ENCODE peak calls at places on chromosomes 6 and 20, in seven cellular contexts. One of them, this sample, is unnamed.

GRCh38 chr6:145749632-145750031 is 14.3 kb upstream of the EPM2A start:
- DNase-seq in ascending aorta: no peak
- DNase-seq in neuronal stem cell: no peak
- DNase-seq in iPS DF 6.9: no peak
- DNase-seq in lower lobe of right lung: no peak
- DNase-seq in pancreas: no peak
- DNase-seq in SJSA1: peak; percentile 55
- DNase-seq in this sample: no peak

GRCh38 chr6:117548797-117549301 is 53.5 kb downstream of the GOPC start:
- DNase-seq in iPS DF 6.9: no peak
- DNase-seq in ascending aorta: no peak
- DNase-seq in lower lobe of right lung: no peak
- DNase-seq in SJSA1: peak; percentile 86
- DNase-seq in pancreas: no peak
- DNase-seq in neuronal stem cell: no peak
- DNase-seq in this sample: no peak

GRCh38 chr6:170186909-170187668 is 103.8 kb downstream of the DLL1 start:
- DNase-seq in pancreas: peak; percentile 3
- DNase-seq in neuronal stem cell: no peak
- DNase-seq in iPS DF 6.9: no peak
- DNase-seq in SJSA1: no peak
- DNase-seq in lower lobe of right lung: no peak
- DNase-seq in ascending aorta: no peak
- DNase-seq in this sample: no peak

GRCh38 chr20:58623579-58624473 is 27.3 kb upstream of the STX16 start:
- DNase-seq in pancreas: peak; percentile 22
- DNase-seq in iPS DF 6.9: no peak
- DNase-seq in lower lobe of right lung: no peak
- DNase-seq in SJSA1: peak; percentile 88
- DNase-seq in ascending aorta: no peak
- DNase-seq in neuronal stem cell: no peak
- DNase-seq in this sample: peak; percentile 38

GRCh38 chr6:137693737-137694136 is 173.3 kb upstream of the TNFAIP3 start:
- DNase-seq in pancreas: no peak
- DNase-seq in SJSA1: no peak
- DNase-seq in lower lobe of right lung: no peak
- DNase-seq in neuronal stem cell: no peak
- DNase-seq in iPS DF 6.9: no peak
- DNase-seq in ascending aorta: no peak
- DNase-seq in this sample: no peak

GRCh38 chr6:33091957-33092356 is 16.2 kb downstream of the HLA-DPB1 start:
- DNase-seq in iPS DF 6.9: no peak
- DNase-seq in SJSA1: no peak
- DNase-seq in pancreas: no peak
- DNase-seq in neuronal stem cell: no peak
- DNase-seq in ascending aorta: no peak
- DNase-seq in lower lobe of right lung: peak; percentile 73
- DNase-seq in this sample: peak; percentile 51

GRCh38 chr6:163327936-163328335 is 86.6 kb upstream of the QKI start:
- DNase-seq in pancreas: no peak
- DNase-seq in ascending aorta: no peak
- DNase-seq in iPS DF 6.9: no peak
- DNase-seq in neuronal stem cell: no peak
- DNase-seq in SJSA1: no peak
- DNase-seq in lower lobe of right lung: no peak
- DNase-seq in this sample: no peak

GRCh38 chr6:137033828-137034227 is 10.9 kb downstream of the IL20RA start:
- DNase-seq in lower lobe of right lung: no peak
- DNase-seq in pancreas: no peak
- DNase-seq in iPS DF 6.9: no peak
- DNase-seq in ascending aorta: no peak
- DNase-seq in SJSA1: no peak
- DNase-seq in neuronal stem cell: no peak
- DNase-seq in this sample: peak; percentile 36

GRCh38 chr20:35039146-35039545 is 53.5 kb downstream of the TRPC4AP start:
- DNase-seq in ascending aorta: no peak
- DNase-seq in lower lobe of right lung: peak; percentile 58
- DNase-seq in neuronal stem cell: no peak
- DNase-seq in SJSA1: no peak
- DNase-seq in pancreas: peak; percentile 41
- DNase-seq in iPS DF 6.9: no peak
- DNase-seq in this sample: peak; percentile 40

GRCh38 chr20:58905236-58905635 is 52.7 kb downstream of the GNAS start:
- DNase-seq in iPS DF 6.9: no peak
- DNase-seq in SJSA1: no peak
- DNase-seq in pancreas: no peak
- DNase-seq in lower lobe of right lung: no peak
- DNase-seq in ascending aorta: no peak
- DNase-seq in neuronal stem cell: no peak
- DNase-seq in this sample: no peak

GRCh38 chr6:108564178-108564577 is 3.5 kb downstream of the FOXO3 start:
- DNase-seq in neuronal stem cell: no peak
- DNase-seq in lower lobe of right lung: no peak
- DNase-seq in iPS DF 6.9: no peak
- DNase-seq in ascending aorta: no peak
- DNase-seq in pancreas: no peak
- DNase-seq in SJSA1: peak; percentile 91
- DNase-seq in this sample: no peak

GRCh38 chr6:79635179-79635578 is 4.0 kb downstream of the SH3BGRL2 start:
- DNase-seq in SJSA1: no peak
- DNase-seq in lower lobe of right lung: no peak
- DNase-seq in iPS DF 6.9: no peak
- DNase-seq in neuronal stem cell: no peak
- DNase-seq in pancreas: no peak
- DNase-seq in ascending aorta: no peak
- DNase-seq in this sample: no peak

GRCh38 chr6:152110878-152111820 is 303.7 kb downstream of the ESR1 start:
- DNase-seq in iPS DF 6.9: no peak
- DNase-seq in neuronal stem cell: no peak
- DNase-seq in lower lobe of right lung: no peak
- DNase-seq in SJSA1: no peak
- DNase-seq in pancreas: no peak
- DNase-seq in ascending aorta: no peak
- DNase-seq in this sample: no peak

GRCh38 chr6:129683606-129684322 is 26.2 kb downstream of the ARHGAP18 start:
- DNase-seq in SJSA1: peak; percentile 90
- DNase-seq in pancreas: peak; percentile 76
- DNase-seq in ascending aorta: peak; percentile 75
- DNase-seq in neuronal stem cell: no peak
- DNase-seq in iPS DF 6.9: no peak
- DNase-seq in lower lobe of right lung: peak; percentile 82
- DNase-seq in this sample: peak; percentile 85

GRCh38 chr6:37622639-37623038 is 75.0 kb downstream of the MDGA1 start:
- DNase-seq in lower lobe of right lung: no peak
- DNase-seq in ascending aorta: no peak
- DNase-seq in neuronal stem cell: no peak
- DNase-seq in SJSA1: no peak
- DNase-seq in pancreas: no peak
- DNase-seq in iPS DF 6.9: no peak
- DNase-seq in this sample: no peak

GRCh38 chr20:37558779-37559178 is 31.1 kb upstream of the BLCAP start:
- DNase-seq in iPS DF 6.9: no peak
- DNase-seq in neuronal stem cell: no peak
- DNase-seq in lower lobe of right lung: no peak
- DNase-seq in ascending aorta: no peak
- DNase-seq in pancreas: no peak
- DNase-seq in SJSA1: no peak
- DNase-seq in this sample: no peak

GRCh38 chr6:168122521-168122920 is 43.5 kb upstream of the FRMD1 start:
- DNase-seq in neuronal stem cell: no peak
- DNase-seq in iPS DF 6.9: no peak
- DNase-seq in lower lobe of right lung: no peak
- DNase-seq in ascending aorta: no peak
- DNase-seq in pancreas: no peak
- DNase-seq in SJSA1: no peak
- DNase-seq in this sample: no peak

GRCh38 chr20:63306673-63307537 is 13.9 kb downstream of the COL20A1 start:
- DNase-seq in SJSA1: no peak
- DNase-seq in iPS DF 6.9: no peak
- DNase-seq in ascending aorta: no peak
- DNase-seq in neuronal stem cell: no peak
- DNase-seq in pancreas: no peak
- DNase-seq in lower lobe of right lung: no peak
- DNase-seq in this sample: no peak

GRCh38 chr6:37485259-37485658 is 14.4 kb downstream of the CCDC167 start:
- DNase-seq in lower lobe of right lung: no peak
- DNase-seq in neuronal stem cell: no peak
- DNase-seq in pancreas: no peak
- DNase-seq in SJSA1: no peak
- DNase-seq in iPS DF 6.9: no peak
- DNase-seq in ascending aorta: no peak
- DNase-seq in this sample: no peak

GRCh38 chr6:144559865-144560603 is 274.9 kb downstream of the UTRN start:
- DNase-seq in lower lobe of right lung: no peak
- DNase-seq in neuronal stem cell: peak; percentile 5
- DNase-seq in pancreas: no peak
- DNase-seq in SJSA1: peak; percentile 69
- DNase-seq in ascending aorta: no peak
- DNase-seq in iPS DF 6.9: no peak
- DNase-seq in this sample: no peak

GRCh38 chr6:17927705-17928104 is 59.7 kb downstream of the KIF13A start:
- DNase-seq in lower lobe of right lung: no peak
- DNase-seq in iPS DF 6.9: no peak
- DNase-seq in ascending aorta: no peak
- DNase-seq in neuronal stem cell: no peak
- DNase-seq in pancreas: no peak
- DNase-seq in SJSA1: no peak
- DNase-seq in this sample: no peak

GRCh38 chr20:20369353-20370086 is 1.6 kb downstream of the INSM1 start:
- DNase-seq in ascending aorta: no peak
- DNase-seq in neuronal stem cell: no peak
- DNase-seq in lower lobe of right lung: no peak
- DNase-seq in SJSA1: no peak
- DNase-seq in iPS DF 6.9: no peak
- DNase-seq in pancreas: no peak
- DNase-seq in this sample: peak; percentile 57

GRCh38 chr6:84065718-84066290 is 32.2 kb downstream of the MRAP2 start:
- DNase-seq in neuronal stem cell: no peak
- DNase-seq in SJSA1: no peak
- DNase-seq in iPS DF 6.9: no peak
- DNase-seq in ascending aorta: no peak
- DNase-seq in lower lobe of right lung: no peak
- DNase-seq in pancreas: no peak
- DNase-seq in this sample: no peak

GRCh38 chr6:166623318-166623717 is 3.7 kb downstream of the RPS6KA2 start:
- DNase-seq in neuronal stem cell: no peak
- DNase-seq in SJSA1: no peak
- DNase-seq in ascending aorta: no peak
- DNase-seq in pancreas: no peak
- DNase-seq in lower lobe of right lung: no peak
- DNase-seq in iPS DF 6.9: no peak
- DNase-seq in this sample: no peak

GRCh38 chr6:166620478-166621113 is 6.5 kb downstream of the RPS6KA2 start:
- DNase-seq in ascending aorta: no peak
- DNase-seq in SJSA1: no peak
- DNase-seq in iPS DF 6.9: no peak
- DNase-seq in lower lobe of right lung: no peak
- DNase-seq in neuronal stem cell: no peak
- DNase-seq in pancreas: no peak
- DNase-seq in this sample: no peak

GRCh38 chr6:166619912-166620311 is 7.1 kb downstream of the RPS6KA2 start:
- DNase-seq in SJSA1: no peak
- DNase-seq in lower lobe of right lung: peak; percentile 64
- DNase-seq in iPS DF 6.9: no peak
- DNase-seq in pancreas: no peak
- DNase-seq in ascending aorta: no peak
- DNase-seq in neuronal stem cell: no peak
- DNase-seq in this sample: no peak

GRCh38 chr6:166618866-166619761 is 7.9 kb downstream of the RPS6KA2 start:
- DNase-seq in neuronal stem cell: no peak
- DNase-seq in lower lobe of right lung: no peak
- DNase-seq in pancreas: no peak
- DNase-seq in ascending aorta: no peak
- DNase-seq in SJSA1: no peak
- DNase-seq in iPS DF 6.9: no peak
- DNase-seq in this sample: no peak

GRCh38 chr6:166621114-166621540 is 5.9 kb downstream of the RPS6KA2 start:
- DNase-seq in lower lobe of right lung: no peak
- DNase-seq in neuronal stem cell: no peak
- DNase-seq in pancreas: no peak
- DNase-seq in iPS DF 6.9: no peak
- DNase-seq in ascending aorta: no peak
- DNase-seq in SJSA1: no peak
- DNase-seq in this sample: no peak
- H3K4me1 ChIP-seq in lower lobe of right lung: peaks cover 88% of the 10 kb centered on the region
- H3K4me1 ChIP-seq in neuronal stem cell: peaks cover 2% of the 10 kb centered on the region
- H3K4me1 ChIP-seq in pancreas: peaks cover 33% of the 10 kb centered on the region
- H3K4me1 ChIP-seq in iPS DF 6.9: peaks cover 8% of the 10 kb centered on the region
- H3K4me1 ChIP-seq in ascending aorta: peaks cover 28% of the 10 kb centered on the region
- H3K4me1 ChIP-seq in SJSA1: peaks cover 27% of the 10 kb centered on the region
- H3K4me1 ChIP-seq in this sample: peaks cover under 1% of the 10 kb centered on the region

DNA sequence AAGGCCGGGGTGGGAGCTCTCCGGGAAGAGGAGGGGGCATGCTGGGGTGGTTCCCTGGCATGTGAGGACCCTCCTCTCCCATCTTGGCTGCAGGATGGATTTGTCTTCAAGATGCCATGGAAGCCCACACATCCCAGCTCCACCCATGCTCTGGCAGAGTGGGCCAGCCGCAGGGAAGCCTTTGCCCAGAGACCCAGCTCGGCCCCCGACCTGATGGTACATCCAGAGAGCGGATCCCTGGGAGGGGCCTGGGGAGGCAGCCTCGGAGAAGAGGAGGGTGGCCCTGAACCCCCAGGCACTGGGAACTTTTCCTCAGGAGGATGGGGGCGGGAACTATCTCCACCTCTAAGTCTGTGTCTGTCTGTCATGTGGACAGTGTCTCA is 4.8 kb downstream of the CDC25B start:
- DNase-seq in ascending aorta: no peak
- DNase-seq in SJSA1: no peak
- DNase-seq in pancreas: no peak
- DNase-seq in neuronal stem cell: no peak
- DNase-seq in iPS DF 6.9: no peak
- DNase-seq in lower lobe of right lung: peak; percentile 47
- DNase-seq in this sample: no peak
- H3K36me3 ChIP-seq in ascending aorta: peaks cover 49% of the 10 kb centered on the region
- H3K36me3 ChIP-seq in SJSA1: peaks cover 93% of the 10 kb centered on the region
- H3K36me3 ChIP-seq in pancreas: no peaks in the 10 kb centered on the region
- H3K36me3 ChIP-seq in neuronal stem cell: peaks cover 26% of the 10 kb centered on the region
- H3K36me3 ChIP-seq in iPS DF 6.9: peaks cover 36% of the 10 kb centered on the region
- H3K36me3 ChIP-seq in lower lobe of right lung: peaks cover 80% of the 10 kb centered on the region
- H3K36me3 ChIP-seq in this sample: no peaks in the 10 kb centered on the region

DNA sequence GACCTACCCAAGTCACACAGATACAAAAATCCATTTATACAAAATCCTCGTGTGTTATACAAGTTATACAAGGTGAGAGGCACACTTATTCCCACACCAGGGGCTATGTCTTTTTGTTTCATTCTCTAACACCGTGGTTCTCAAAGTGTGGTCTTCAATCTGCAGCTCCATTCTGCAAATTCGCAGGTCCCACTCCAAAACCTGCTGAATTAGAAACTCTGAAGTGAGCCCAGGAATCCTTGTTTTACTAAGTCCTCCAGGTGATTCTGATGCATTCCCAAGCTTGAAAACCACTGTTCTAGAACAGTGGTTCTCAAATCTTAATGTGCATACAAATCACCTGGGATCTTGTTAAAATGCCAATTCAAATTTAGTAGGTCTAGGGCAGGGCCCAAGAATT is 35.2 kb downstream of the LRFN2 start:
- DNase-seq in ascending aorta: no peak
- DNase-seq in lower lobe of right lung: no peak
- DNase-seq in neuronal stem cell: no peak
- DNase-seq in pancreas: no peak
- DNase-seq in iPS DF 6.9: no peak
- DNase-seq in SJSA1: no peak
- DNase-seq in this sample: no peak
- H3K4me3 ChIP-seq in ascending aorta: no peak overlapping the region
- H3K4me3 ChIP-seq in lower lobe of right lung: no peak overlapping the region
- H3K4me3 ChIP-seq in neuronal stem cell: no peak overlapping the region
- H3K4me3 ChIP-seq in pancreas: no peak overlapping the region
- H3K4me3 ChIP-seq in iPS DF 6.9: no peak overlapping the region
- H3K4me3 ChIP-seq in SJSA1: no peak overlapping the region
- H3K4me3 ChIP-seq in this sample: no peak overlapping the region

GRCh38 chr20:17940447-17940971 is 28.1 kb downstream of the SNX5 start:
- DNase-seq in neuronal stem cell: no peak
- DNase-seq in SJSA1: no peak
- DNase-seq in ascending aorta: no peak
- DNase-seq in iPS DF 6.9: no peak
- DNase-seq in pancreas: no peak
- DNase-seq in lower lobe of right lung: no peak
- DNase-seq in this sample: no peak
- H3K4me1 ChIP-seq in neuronal stem cell: peaks cover 15% of the 10 kb centered on the region
- H3K4me1 ChIP-seq in SJSA1: peaks cover 13% of the 10 kb centered on the region
- H3K4me1 ChIP-seq in ascending aorta: peaks cover 30% of the 10 kb centered on the region
- H3K4me1 ChIP-seq in iPS DF 6.9: peaks cover 7% of the 10 kb centered on the region
- H3K4me1 ChIP-seq in pancreas: peaks cover 10% of the 10 kb centered on the region
- H3K4me1 ChIP-seq in lower lobe of right lung: peaks cover 51% of the 10 kb centered on the region
- H3K4me1 ChIP-seq in this sample: peaks cover 21% of the 10 kb centered on the region